ENCODE peak calls at places on chromosomes 5 and 9, in seven cellular contexts. G is IMR-90, L is H1, P is mesenchymal stem cell, M is H9, D is neuronal stem cell, C is mesendoderm. U is an unnamed sample.

GRCh38 chr5:54522080-54522479 is 4.5 kb downstream of the SNX18 start:
- DNase-seq in D (no peak), C (no peak), L (no peak), P (peak; percentile 46), M (no peak), G (no peak), U (no peak)

GRCh38 chr5:179285236-179285635 is 60.0 kb downstream of the ADAMTS2 start:
- DNase-seq in L (no peak), P (peak; percentile 78), D (no peak), M (no peak), C (no peak), G (no peak), U (no peak)

GRCh38 chr9:21801683-21802417 is 586 bp upstream of the MTAP start:
- DNase-seq in L (peak; percentile 80), M (peak; percentile 83), D (peak; percentile 68), P (peak; percentile 85), C (peak; percentile 95), G (peak; percentile 85), U (peak; percentile 97)

GRCh38 chr9:70868661-70869652 is 252.5 kb downstream of the TRPM3 start:
- DNase-seq in M (no peak), C (no peak), D (no peak), G (no peak), P (no peak), L (no peak), U (no peak)

GRCh38 chr5:93337138-93337537 is 243.9 kb downstream of the NR2F1-AS1 start:
- DNase-seq in G (no peak), M (no peak), P (no peak), D (no peak), L (no peak), C (no peak), U (no peak)

GRCh38 chr5:149418910-149419531 is 39.9 kb upstream of the IL17B start:
- DNase-seq in G (no peak), C (no peak), D (no peak), L (no peak), P (peak; percentile 37), M (no peak), U (no peak)

GRCh38 chr5:20276959-20277263 is 288.9 kb upstream of the CDH18 start:
- DNase-seq in M (peak; percentile 31), P (no peak), G (no peak), D (no peak), L (no peak), C (peak; percentile 10), U (no peak)

GRCh38 chr5:75601996-75602395 is 9.3 kb upstream of the ANKDD1B start:
- DNase-seq in D (no peak), G (peak; percentile 97), P (peak; percentile 93), C (peak; percentile 44), L (no peak), M (no peak), U (peak; percentile 98)

GRCh38 chr5:151257731-151258715 is 5.0 kb downstream of the GM2A start:
- DNase-seq in C (peak; percentile 73), D (no peak), P (peak; percentile 61), G (peak; percentile 19), L (no peak), M (no peak), U (peak; percentile 97)

GRCh38 chr9:87089963-87090362 is 142.7 kb upstream of the GAS1 start:
- DNase-seq in L (no peak), D (no peak), C (no peak), M (no peak), G (no peak), P (no peak), U (no peak)

GRCh38 chr5:30121092-30121491 is 1072.4 kb upstream of the CDH6 start:
- DNase-seq in C (no peak), D (no peak), M (no peak), L (no peak), G (no peak), P (no peak), U (no peak)

GRCh38 chr5:74673011-74673790 is 11.8 kb upstream of the HEXB start:
- DNase-seq in M (no peak), D (no peak), C (peak; percentile 35), P (peak; percentile 58), G (peak; percentile 67), L (no peak), U (no peak)

GRCh38 chr5:14720236-14720923 is 55.9 kb downstream of the OTULIN start:
- DNase-seq in P (peak; percentile 77), G (peak; percentile 76), M (no peak), C (peak; percentile 37), L (no peak), D (no peak), U (peak; percentile 95)

GRCh38 chr9:19294219-19294618 is 63.7 kb downstream of the DENND4C start:
- DNase-seq in M (no peak), P (no peak), G (no peak), D (no peak), C (no peak), L (no peak), U (no peak)
- H3K18ac ChIP-seq in M (no peak overlapping the region), P (no peak overlapping the region), G (no peak overlapping the region), D (no peak overlapping the region), C (no peak overlapping the region), L (no peak overlapping the region), U (no peak overlapping the region)

GRCh38 chr5:11684607-11685006 is 219.6 kb downstream of the CTNND2 start:
- DNase-seq in L (no peak), C (no peak), P (no peak), G (no peak), D (no peak), M (no peak), U (no peak)

GRCh38 chr5:11681796-11682195 is 222.4 kb downstream of the CTNND2 start:
- DNase-seq in L (no peak), P (no peak), G (no peak), D (no peak), C (no peak), M (no peak), U (peak; percentile 26)

GRCh38 chr5:11687498-11687897 is 216.7 kb downstream of the CTNND2 start:
- DNase-seq in L (no peak), D (no peak), G (no peak), M (no peak), P (no peak), C (no peak), U (no peak)

DNA sequence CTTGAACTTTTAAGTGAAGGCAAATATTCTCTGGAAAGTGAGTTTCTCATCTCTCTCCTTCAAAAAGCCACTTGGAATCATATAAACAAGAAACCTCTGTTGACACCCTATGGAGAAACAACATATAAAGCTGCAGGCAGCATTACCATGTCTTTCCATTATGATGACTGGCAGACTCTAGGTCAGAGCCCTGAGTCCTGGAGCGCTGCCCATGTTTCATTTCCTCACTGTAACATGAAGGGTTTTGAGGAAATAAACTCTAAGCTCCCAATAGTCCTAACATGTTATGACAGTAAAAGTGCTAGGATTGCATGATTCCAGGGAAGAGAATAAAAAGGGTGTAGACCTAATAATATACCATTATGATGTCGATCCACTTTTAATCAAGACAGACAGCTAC is 220.6 kb downstream of the CTNND2 start:
- DNase-seq in L (no peak), G (no peak), M (no peak), D (no peak), P (no peak), C (no peak), U (no peak)
- H3K18ac ChIP-seq in L (no peak overlapping the region), G (no peak overlapping the region), M (no peak overlapping the region), D (no peak overlapping the region), P (no peak overlapping the region), C (no peak overlapping the region), U (no peak overlapping the region)

DNA sequence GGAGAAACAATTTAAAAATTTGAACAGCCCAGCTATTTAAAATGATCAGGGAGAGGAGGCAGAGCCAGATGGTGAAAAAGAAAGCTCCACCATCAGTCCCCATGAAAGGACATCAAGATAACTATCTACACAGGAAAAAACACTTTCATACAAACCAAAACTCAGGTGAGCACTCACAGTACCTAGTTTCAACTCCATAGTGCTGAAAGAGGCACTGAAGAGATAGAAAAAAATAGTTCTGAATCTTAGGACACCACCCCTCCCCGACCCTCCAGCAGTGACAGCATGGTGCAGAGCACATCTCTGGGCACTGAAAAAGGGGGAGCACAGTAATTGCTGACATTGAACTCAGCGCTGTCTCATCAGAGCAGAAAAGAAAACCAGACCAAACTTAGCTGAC is 732.9 kb downstream of the CETN3 start:
- DNase-seq in G (no peak), C (no peak), L (no peak), P (no peak), D (no peak), M (no peak), U (no peak)
- H3K18ac ChIP-seq in G (no peak overlapping the region), C (no peak overlapping the region), L (no peak overlapping the region), P (no peak overlapping the region), D (no peak overlapping the region), M (no peak overlapping the region), U (no peak overlapping the region)

GRCh38 chr5:102719886-102720285 is 35.2 kb upstream of the PAM start:
- DNase-seq in C (no peak), G (no peak), M (no peak), P (no peak), L (no peak), D (no peak), U (no peak)
- H3K18ac ChIP-seq in C (no peak overlapping the region), G (peak overlapping the region; percentile 88), M (no peak overlapping the region), P (no peak overlapping the region), L (no peak overlapping the region), D (no peak overlapping the region), U (no peak overlapping the region)

GRCh38 chr9:114086009-114086408 is 7.9 kb upstream of the AMBP start:
- DNase-seq in D (no peak), M (no peak), C (no peak), G (no peak), P (no peak), L (no peak), U (no peak)

GRCh38 chr9:114086607-114087006 is 8.5 kb upstream of the AMBP start:
- DNase-seq in L (peak; percentile 11), C (no peak), G (no peak), M (no peak), D (no peak), P (no peak), U (no peak)

GRCh38 chr9:114087721-114088120 is 9.6 kb upstream of the AMBP start:
- DNase-seq in P (no peak), M (no peak), D (no peak), L (peak; percentile 35), G (no peak), C (no peak), U (no peak)

GRCh38 chr9:114089206-114089840 is 9.8 kb downstream of the KIF12 start:
- DNase-seq in L (no peak), P (no peak), M (no peak), G (no peak), D (no peak), C (no peak), U (no peak)

GRCh38 chr9:114088571-114089170 is 10.4 kb downstream of the KIF12 start:
- DNase-seq in C (no peak), P (no peak), L (no peak), D (no peak), G (no peak), M (no peak), U (no peak)
- H3K18ac ChIP-seq in C (no peak overlapping the region), P (no peak overlapping the region), L (no peak overlapping the region), D (no peak overlapping the region), G (no peak overlapping the region), M (no peak overlapping the region), U (no peak overlapping the region)

DNA sequence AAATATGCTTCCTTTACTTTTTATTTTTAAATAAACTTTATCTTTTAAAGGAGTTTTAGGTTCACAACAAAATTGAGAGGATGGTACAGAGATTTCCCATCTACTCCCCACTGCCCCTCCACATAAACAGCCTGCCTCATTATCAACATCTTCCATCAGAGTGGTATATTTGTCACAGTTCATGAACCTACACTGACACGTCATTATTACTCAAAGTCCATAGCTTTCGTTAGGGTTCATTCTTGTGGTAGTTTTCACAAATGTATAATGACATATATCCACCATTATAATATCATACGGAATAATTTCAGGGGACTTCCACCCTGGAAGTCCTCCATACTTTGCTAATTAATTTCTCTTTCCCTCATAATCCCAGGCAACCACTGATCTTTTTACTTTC is 204.9 kb downstream of the SMARCA2 start:
- DNase-seq in M (no peak), G (no peak), D (no peak), L (no peak), P (no peak), C (no peak), U (no peak)
- H3K18ac ChIP-seq in M (no peak overlapping the region), G (no peak overlapping the region), D (no peak overlapping the region), L (no peak overlapping the region), P (no peak overlapping the region), C (no peak overlapping the region), U (no peak overlapping the region)

U was measured in trophoblast cell.